ENCODE peak calls at places on chromosome 5, in four cellular contexts. D is H1, G is Peyer's patch, T is left ventricle myocardium inferior. B is an unnamed sample. For H3K27me3, the result is how much of the 10 kb centered on the place peaks cover.

GRCh38 chr5:143146161-143146560 is 257.3 kb downstream of the NR3C1 start:
- DNase-seq in T (no peak), G (no peak), D (no peak), B (no peak)

GRCh38 chr5:80584770-80585169 is 14.7 kb upstream of the ANKRD34B start:
- DNase-seq in G (no peak), T (no peak), D (no peak), B (no peak)

GRCh38 chr5:136666970-136667620 is 301.8 kb upstream of the TRPC7 start:
- DNase-seq in D (no peak), T (no peak), G (no peak), B (no peak)

GRCh38 chr5:1948663-1949191 is 66.0 kb upstream of the IRX4 start:
- DNase-seq in G (no peak), D (no peak), T (peak), B (peak)

GRCh38 chr5:29794146-29794787 is 1399.2 kb upstream of the CDH6 start:
- DNase-seq in T (no peak), D (no peak), G (no peak), B (no peak)

GRCh38 chr5:175800656-175801081 is 70.7 kb upstream of the CPLX2 start:
- DNase-seq in D (no peak), T (no peak), G (no peak), B (no peak)

GRCh38 chr5:79621056-79621455 is 8.8 kb downstream of the TENT2 start:
- DNase-seq in T (no peak), G (no peak), D (no peak), B (no peak)

GRCh38 chr5:155943516-155944407 is 383.2 kb upstream of the SGCD start:
- DNase-seq in T (peak), G (peak), D (no peak), B (no peak)

GRCh38 chr5:126449751-126450271 is 26.6 kb downstream of the GRAMD2B start:
- DNase-seq in T (no peak), G (no peak), D (no peak), B (no peak)

GRCh38 chr5:157748740-157749461 is 5.4 kb downstream of the LSM11 start:
- DNase-seq in G (no peak), D (no peak), T (no peak), B (no peak)

GRCh38 chr5:54279960-54280359 is 30.4 kb downstream of the ARL15 start:
- DNase-seq in G (no peak), T (no peak), D (no peak), B (no peak)

GRCh38 chr5:128764910-128765309 is 200.4 kb upstream of the SLC27A6 start:
- DNase-seq in T (peak), D (no peak), G (no peak), B (no peak)

GRCh38 chr5:148491793-148492184 is 108.0 kb downstream of the FBXO38 start:
- DNase-seq in T (no peak), D (no peak), G (no peak), B (no peak)

GRCh38 chr5:173716058-173716682 is 99.7 kb upstream of the BOD1 start:
- DNase-seq in D (no peak), G (no peak), T (no peak), B (no peak)

GRCh38 chr5:93438124-93438523 is 142.9 kb downstream of the NR2F1-AS1 start:
- DNase-seq in T (no peak), G (no peak), D (no peak), B (no peak)

GRCh38 chr5:124927735-124928134 is 181.3 kb upstream of the ZNF608 start:
- DNase-seq in G (no peak), T (no peak), D (no peak), B (no peak)

GRCh38 chr5:88883059-88883565 is at the start of gene MEF2C:
- DNase-seq in T (peak), G (peak), D (no peak), B (peak)

GRCh38 chr5:144467795-144468194 is 297.1 kb downstream of the KCTD16 start:
- DNase-seq in G (no peak), D (no peak), T (no peak), B (no peak)

GRCh38 chr5:66440202-66440680 is 156.0 kb upstream of the MAST4 start:
- DNase-seq in D (no peak), G (no peak), T (peak), B (peak)

GRCh38 chr5:2075365-2075764 is 192.6 kb upstream of the IRX4 start:
- DNase-seq in T (no peak), G (no peak), D (no peak), B (no peak)

GRCh38 chr5:139654875-139655491 is 6.8 kb downstream of the CXXC5 start:
- DNase-seq in D (no peak), G (no peak), T (peak), B (no peak)

GRCh38 chr5:154368041-154368800 is 77.6 kb upstream of the SAP30L start:
- DNase-seq in T (no peak), D (peak), G (no peak), B (peak)

GRCh38 chr5:150660108-150660831 is 781 bp upstream of the MYOZ3 start:
- DNase-seq in D (no peak), G (peak), T (no peak), B (peak)

GRCh38 chr5:138874241-138874640 is 894 bp downstream of the LRRTM2 start:
- DNase-seq in T (no peak), D (no peak), G (no peak), B (no peak)

GRCh38 chr5:42951169-42951846 is 88.8 kb downstream of the ANXA2R start:
- DNase-seq in T (peak), G (peak), D (no peak), B (peak)
- H3K27me3 ChIP-seq in T (half or more), G (under half), D (under half), B (under half)

GRCh38 chr5:52692618-52693017 is 95.1 kb upstream of the ITGA1 start:
- DNase-seq in G (no peak), D (no peak), T (no peak), B (no peak)
- H3K27ac ChIP-seq in G (no peak), D (no peak), T (peak), B (no peak)

GRCh38 chr5:115820846-115821245 is 4.4 kb upstream of the CDO1 start:
- DNase-seq in D (no peak), G (no peak), T (no peak), B (no peak)

GRCh38 chr5:115815006-115815692 is 1.3 kb downstream of the CDO1 start:
- DNase-seq in T (no peak), G (no peak), D (no peak), B (no peak)

GRCh38 chr5:115815693-115816225 is 700 bp downstream of the CDO1 start:
- DNase-seq in G (no peak), T (peak), D (no peak), B (no peak)

GRCh38 chr5:115816226-115817042 is at the start of gene CDO1:
- DNase-seq in G (peak), T (peak), D (peak), B (peak)

DNA sequence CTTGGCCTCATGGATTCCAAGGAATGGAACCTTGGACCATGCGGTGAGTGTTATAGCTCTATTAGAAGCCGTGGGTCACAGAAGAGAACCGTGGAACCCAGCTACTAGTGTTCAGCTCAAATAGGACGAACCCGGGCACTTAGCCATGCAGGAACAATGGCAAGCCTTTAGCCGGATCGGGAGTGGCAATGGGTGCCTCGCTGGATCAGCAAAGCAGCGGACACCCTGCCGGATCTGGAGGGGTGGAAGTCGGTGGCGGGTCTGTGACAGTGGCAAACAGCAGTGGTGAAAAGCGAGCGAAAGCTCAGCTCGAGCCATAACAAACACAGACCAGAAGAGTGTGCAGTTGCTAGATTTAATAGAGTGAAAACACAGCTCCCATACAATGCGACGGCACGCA is 2.4 kb upstream of the CDO1 start:
- DNase-seq in G (no peak), D (no peak), T (no peak), B (no peak)
- H3K27me3 ChIP-seq in G (under half), D (under half), T (under half), B (under half)

GRCh38 chr5:31066655-31067328 is 126.7 kb upstream of the CDH6 start:
- DNase-seq in D (no peak), T (no peak), G (no peak), B (no peak)
- H3K27ac ChIP-seq in D (no peak), T (no peak), G (no peak), B (no peak)

GRCh38 chr5:73213566-73213998 is 40.6 kb downstream of the TMEM174 start:
- DNase-seq in T (no peak), G (no peak), D (no peak), B (no peak)
- H3K27me3 ChIP-seq in T (half or more), G (under half), D (under half), B (under half)

GRCh38 chr5:67815455-67816391 is 399.8 kb upstream of the PIK3R1 start:
- DNase-seq in T (peak), D (no peak), G (no peak), B (peak)

GRCh38 chr5:67814569-67815311 is 400.8 kb upstream of the PIK3R1 start:
- DNase-seq in G (no peak), T (no peak), D (no peak), B (no peak)

GRCh38 chr5:67817652-67818051 is 397.9 kb upstream of the PIK3R1 start:
- DNase-seq in T (no peak), G (no peak), D (no peak), B (no peak)

GRCh38 chr5:67813879-67814539 is 401.5 kb upstream of the PIK3R1 start:
- DNase-seq in D (no peak), G (no peak), T (no peak), B (no peak)

DNA sequence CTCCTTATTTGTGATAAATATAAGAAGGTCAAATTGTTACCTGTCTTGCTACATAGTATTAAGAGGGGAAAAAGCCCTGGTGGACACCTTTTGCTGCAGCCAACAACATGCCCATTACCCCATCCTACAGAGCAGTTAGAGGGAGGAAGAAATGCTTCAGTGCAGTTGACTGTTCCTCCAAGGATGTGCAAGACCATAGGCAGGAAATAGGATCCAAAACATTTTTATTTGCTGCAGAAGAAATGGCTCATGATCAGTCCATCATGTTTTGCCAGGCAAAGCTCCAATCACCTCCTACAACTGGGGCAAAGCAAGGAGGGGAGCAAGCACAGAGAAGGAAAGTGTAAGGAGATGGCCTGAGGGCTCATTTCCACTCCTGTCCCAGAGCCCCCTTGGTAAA is 399.1 kb upstream of the PIK3R1 start:
- DNase-seq in D (no peak), G (no peak), T (no peak), B (no peak)
- H3K27ac ChIP-seq in D (no peak), G (no peak), T (peak), B (peak)

DNA sequence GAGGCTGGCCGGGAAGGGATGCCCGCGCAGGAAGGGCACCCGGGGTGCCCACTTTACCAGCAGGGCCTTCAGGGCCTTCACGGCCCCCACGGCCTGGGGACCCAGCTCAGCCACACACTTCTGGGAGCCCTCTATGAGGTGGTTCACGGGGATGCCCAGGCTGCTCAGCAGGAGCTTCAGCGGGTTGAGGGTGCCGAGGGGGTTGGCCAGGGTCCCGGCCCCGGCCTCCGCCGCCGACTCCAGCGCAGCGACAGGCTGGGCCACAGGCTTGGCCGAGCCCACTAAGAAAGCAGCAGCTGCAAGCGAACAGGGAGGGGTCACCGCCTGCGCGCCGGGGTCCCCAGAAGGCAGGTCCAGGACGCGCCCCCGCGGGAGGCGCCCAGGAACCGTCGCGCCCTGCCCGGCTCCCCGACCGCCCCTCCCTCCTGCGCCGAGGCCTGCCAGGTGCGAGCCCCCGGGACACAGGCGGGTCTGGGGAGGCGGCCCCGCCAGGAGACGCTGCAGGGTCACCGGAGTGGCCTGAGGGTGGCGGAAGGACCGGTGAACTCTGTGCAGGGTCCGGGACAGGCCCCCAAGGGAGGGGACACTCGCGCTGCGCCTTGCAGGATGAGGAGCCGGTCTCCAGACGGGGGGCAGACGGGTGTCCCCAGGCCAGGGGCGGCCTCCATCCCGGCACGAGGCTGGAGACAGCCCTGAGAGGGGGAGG is 603 bp downstream of the SCGB3A1 start:
- DNase-seq in T (no peak), D (no peak), G (no peak), B (no peak)
- H3K27me3 ChIP-seq in T (half or more), D (under half), G (under half), B (under half)

GRCh38 chr5:135386096-135386495 is 12.9 kb downstream of the MACROH2A1 start:
- DNase-seq in T (no peak), D (no peak), G (no peak), B (no peak)

GRCh38 chr5:135387629-135387960 is 11.4 kb downstream of the MACROH2A1 start:
- DNase-seq in T (no peak), D (no peak), G (no peak), B (no peak)

GRCh38 chr5:135385576-135385975 is 13.5 kb downstream of the MACROH2A1 start:
- DNase-seq in T (no peak), D (no peak), G (no peak), B (no peak)

GRCh38 chr5:135388860-135389435 is 10.1 kb downstream of the MACROH2A1 start:
- DNase-seq in T (no peak), G (no peak), D (no peak), B (no peak)

GRCh38 chr5:135386886-135387628 is 12.0 kb downstream of the MACROH2A1 start:
- DNase-seq in G (no peak), D (no peak), T (no peak), B (no peak)
- H3K27ac ChIP-seq in G (peak), D (no peak), T (peak), B (peak)